ENCODE peak calls at places on chromosomes 2 and 18, in nine cellular contexts. E is NCI-H187; P is Caki2; B is cardiac muscle cell; I is Kasumi-1; O is central memory CD4-positive, alpha-beta T cell; K is T-helper 1 cell; M is T-helper 17 cell; L is stimulated activated CD4-positive, alpha-beta T cell treated with anti-CD3 and anti-CD28 coated beads, Interleukin-2, amount 100 ng/mL, for 48 hours. Y is an unnamed sample.

GRCh38 chr2:166112193-166112605 is 15.6 kb downstream of the SCN1A start:
- DNase-seq in E (no peak), P (no peak), B (no peak), I (no peak), O (no peak), K (no peak), M (no peak), L (no peak), Y (no peak)

GRCh38 chr2:176146645-176147044 is 4.7 kb upstream of the HOXD4 start:
- DNase-seq in E (no peak), P (no peak), B (no peak), I (no peak), O (no peak), K (no peak), M (no peak), L (no peak), Y (no peak)

GRCh38 chr2:29487967-29488550 is 372.8 kb downstream of the CLIP4 start:
- DNase-seq in E (no peak), P (no peak), B (no peak), I (no peak), O (no peak), K (no peak), M (no peak), L (no peak), Y (peak)

GRCh38 chr2:233079953-233080835 is 20.1 kb downstream of the INPP5D start:
- DNase-seq in E (no peak), P (no peak), B (no peak), I (no peak), O (no peak), K (no peak), M (no peak), L (no peak), Y (no peak)

GRCh38 chr18:41745166-41746049 is 209.6 kb upstream of the PIK3C3 start:
- DNase-seq in E (peak), P (no peak), B (peak), I (peak), O (no peak), K (no peak), M (no peak), L (peak), Y (peak)

GRCh38 chr2:240655931-240656886 is 26.5 kb downstream of the AQP12B start:
- DNase-seq in E (no peak), P (no peak), B (no peak), I (no peak), O (no peak), K (no peak), M (no peak), L (no peak), Y (no peak)

GRCh38 chr2:63569740-63570139 is 18.5 kb downstream of the WDPCP start:
- DNase-seq in E (no peak), P (no peak), B (no peak), I (no peak), O (no peak), K (no peak), M (no peak), L (no peak), Y (no peak)

GRCh38 chr2:72561621-72562318 is 264.1 kb downstream of the EXOC6B start:
- DNase-seq in E (no peak), P (peak), B (peak), I (no peak), O (no peak), K (no peak), M (no peak), L (no peak), Y (peak)

GRCh38 chr18:67132919-67133318 is 383.6 kb downstream of the DSEL start:
- DNase-seq in E (no peak), P (no peak), B (no peak), I (no peak), O (no peak), K (no peak), M (no peak), L (no peak), Y (no peak)

GRCh38 chr2:33238111-33238510 is 238.3 kb upstream of the RASGRP3 start:
- DNase-seq in E (no peak), P (peak), B (no peak), I (no peak), O (no peak), K (no peak), M (no peak), L (no peak), Y (peak)

GRCh38 chr2:120738786-120739771 is 3.4 kb downstream of the GLI2 start:
- DNase-seq in E (no peak), P (no peak), B (peak), I (no peak), O (no peak), K (no peak), M (no peak), L (no peak), Y (no peak)

GRCh38 chr2:207825033-207825957 is 55.6 kb upstream of the FZD5 start:
- DNase-seq in E (no peak), P (no peak), B (no peak), I (no peak), O (no peak), K (no peak), M (no peak), L (no peak), Y (no peak)

GRCh38 chr2:185921048-185921756 is 182.6 kb downstream of the FSIP2 start:
- DNase-seq in E (no peak), P (no peak), B (no peak), I (no peak), O (no peak), K (no peak), M (no peak), L (no peak), Y (no peak)

GRCh38 chr2:195859513-195859912 is 202.5 kb downstream of the SLC39A10 start:
- DNase-seq in E (no peak), P (no peak), B (no peak), I (no peak), O (no peak), K (no peak), M (no peak), L (no peak), Y (no peak)

GRCh38 chr2:159202568-159203071 is 83.9 kb downstream of the WDSUB1 start:
- DNase-seq in E (no peak), P (no peak), B (no peak), I (no peak), O (no peak), K (no peak), M (no peak), L (no peak), Y (peak)

GRCh38 chr18:36372902-36373301 is 75.4 kb downstream of the FHOD3 start:
- DNase-seq in E (no peak), P (no peak), B (no peak), I (peak), O (no peak), K (no peak), M (no peak), L (no peak), Y (no peak)

GRCh38 chr2:213846856-213847255 is 562.6 kb downstream of the SPAG16 start:
- DNase-seq in E (no peak), P (no peak), B (no peak), I (no peak), O (no peak), K (no peak), M (no peak), L (no peak), Y (no peak)

GRCh38 chr18:56298935-56299334 is 339.5 kb downstream of the TXNL1 start:
- DNase-seq in E (no peak), P (peak), B (no peak), I (no peak), O (no peak), K (no peak), M (no peak), L (no peak), Y (no peak)

GRCh38 chr2:205975082-205975949 is 110.7 kb downstream of the INO80D start:
- DNase-seq in E (no peak), P (peak), B (no peak), I (no peak), O (no peak), K (no peak), M (no peak), L (no peak), Y (peak)

GRCh38 chr2:211709394-211709793 is 829.2 kb downstream of the ERBB4 start:
- DNase-seq in E (no peak), P (no peak), B (no peak), I (peak), O (no peak), K (no peak), M (no peak), L (no peak), Y (no peak)

GRCh38 chr2:170816499-170817246 is at the start of gene GAD1:
- DNase-seq in E (peak), P (peak), B (peak), I (peak), O (no peak), K (no peak), M (peak), L (no peak), Y (peak)

GRCh38 chr2:191302459-191303155 is 57.4 kb downstream of the MYO1B start:
- DNase-seq in E (no peak), P (no peak), B (peak), I (peak), O (no peak), K (no peak), M (no peak), L (no peak), Y (no peak)

GRCh38 chr2:31937741-31938140 is 73.1 kb downstream of the MEMO1 start:
- DNase-seq in E (no peak), P (no peak), B (no peak), I (no peak), O (no peak), K (no peak), M (no peak), L (no peak), Y (no peak)

GRCh38 chr18:57527479-57528237 is 58.8 kb downstream of the FECH start:
- DNase-seq in E (no peak), P (no peak), B (no peak), I (no peak), O (no peak), K (no peak), M (no peak), L (no peak), Y (no peak)

GRCh38 chr18:48151421-48152095 is 221.1 kb upstream of the SMAD2 start:
- DNase-seq in E (no peak), P (peak), B (no peak), I (no peak), O (no peak), K (no peak), M (no peak), L (no peak), Y (no peak)

GRCh38 chr18:65994294-65994693 is 243.5 kb downstream of the CDH7 start:
- DNase-seq in E (no peak), P (no peak), B (no peak), I (peak), O (no peak), K (no peak), M (no peak), L (no peak), Y (no peak)

GRCh38 chr2:187324631-187325030 is 123.4 kb downstream of the CALCRL start:
- DNase-seq in E (no peak), P (no peak), B (no peak), I (no peak), O (no peak), K (no peak), M (no peak), L (no peak), Y (no peak)

GRCh38 chr18:48412339-48412929 is 3.3 kb upstream of the ZBTB7C start:
- DNase-seq in E (no peak), P (peak), B (peak), I (peak), O (peak), K (no peak), M (no peak), L (no peak), Y (peak)

GRCh38 chr18:36660311-36660710 is 168.5 kb downstream of the TPGS2 start:
- DNase-seq in E (no peak), P (no peak), B (no peak), I (no peak), O (no peak), K (no peak), M (no peak), L (no peak), Y (no peak)

GRCh38 chr2:25989154-25989553 is 6.9 kb upstream of the KIF3C start:
- DNase-seq in E (no peak), P (no peak), B (no peak), I (no peak), O (no peak), K (no peak), M (no peak), L (no peak), Y (no peak)

GRCh38 chr2:149566652-149567051 is 20.9 kb downstream of the MMADHC start:
- DNase-seq in E (no peak), P (no peak), B (no peak), I (no peak), O (no peak), K (no peak), M (no peak), L (no peak), Y (no peak)

GRCh38 chr2:240303896-240304745 is 131.3 kb upstream of the GPC1 start:
- DNase-seq in E (no peak), P (no peak), B (no peak), I (no peak), O (no peak), K (no peak), M (no peak), L (no peak), Y (no peak)

GRCh38 chr2:55743583-55743982 is 49.9 kb upstream of the PNPT1 start:
- DNase-seq in E (no peak), P (no peak), B (no peak), I (no peak), O (no peak), K (no peak), M (no peak), L (no peak), Y (peak)

GRCh38 chr2:42767080-42767898 is 3.4 kb upstream of the OXER1 start:
- DNase-seq in E (no peak), P (no peak), B (no peak), I (no peak), O (no peak), K (no peak), M (no peak), L (no peak), Y (no peak)

GRCh38 chr2:48120759-48121242 is 214.5 kb upstream of the FBXO11 start:
- DNase-seq in E (no peak), P (no peak), B (no peak), I (no peak), O (no peak), K (no peak), M (no peak), L (no peak), Y (no peak)

Y was measured in kidney glomerular epithelial cell.